ENCODE peak calls at places on chromosomes 11 and 22, in four cellular contexts. L is T-cell, M is NCI-H2081, Z is body of pancreas. T is an unnamed sample.

GRCh38 chr11:124670732-124671131 is 2.8 kb downstream of the SIAE start:
- DNase-seq in Z (no peak), M (no peak), L (peak), T (no peak)

GRCh38 chr11:93236741-93237675 is 39.2 kb upstream of the SLC36A4 start:
- DNase-seq in Z (peak), M (no peak), L (no peak), T (no peak)

GRCh38 chr22:49525776-49526535 is 301.7 kb downstream of the BRD1 start:
- DNase-seq in M (no peak), Z (no peak), L (no peak), T (no peak)

GRCh38 chr11:116680349-116681125 is 92.2 kb downstream of the BUD13 start:
- DNase-seq in L (no peak), Z (no peak), M (no peak), T (no peak)

GRCh38 chr11:6438979-6439571 is 1.7 kb downstream of the HPX start:
- DNase-seq in M (peak), L (no peak), Z (peak), T (no peak)

GRCh38 chr22:29309332-29310064 is 3.0 kb downstream of the GAS2L1 start:
- DNase-seq in L (no peak), M (no peak), Z (peak), T (no peak)

GRCh38 chr11:40292636-40293585 is 1166.5 kb downstream of the LRRC4C start:
- DNase-seq in M (no peak), L (no peak), Z (no peak), T (no peak)

GRCh38 chr22:41288245-41288946 is 2.4 kb upstream of the RANGAP1 start:
- DNase-seq in Z (peak), L (no peak), M (peak), T (no peak)

GRCh38 chr11:46534713-46535112 is 59.1 kb downstream of the AMBRA1 start:
- DNase-seq in L (no peak), M (no peak), Z (no peak), T (no peak)

GRCh38 chr11:74870485-74870884 is 78.4 kb downstream of the XRRA1 start:
- DNase-seq in L (no peak), M (peak), Z (no peak), T (no peak)

GRCh38 chr11:114076974-114077373 is 17.5 kb downstream of the ZBTB16 start:
- DNase-seq in L (no peak), Z (no peak), M (peak), T (no peak)

GRCh38 chr11:47595029-47595428 is 818 bp upstream of the C1QTNF4 start:
- DNase-seq in L (no peak), M (no peak), Z (no peak), T (no peak)

GRCh38 chr11:116294630-116295029 is 478.2 kb downstream of the BUD13 start:
- DNase-seq in Z (no peak), L (no peak), M (no peak), T (no peak)

GRCh38 chr11:121508449-121508848 is 55.7 kb upstream of the SORL1-AS1 start:
- DNase-seq in M (no peak), Z (no peak), L (no peak), T (no peak)

GRCh38 chr22:20881231-20881630 is 22.4 kb downstream of the SNAP29 start:
- DNase-seq in M (no peak), Z (peak), L (no peak), T (no peak)

GRCh38 chr22:48489551-48490512 is 1337.8 kb downstream of the BRD1 start:
- DNase-seq in Z (no peak), L (no peak), M (no peak), T (peak)

GRCh38 chr11:43687120-43687791 is 6.7 kb downstream of the HSD17B12 start:
- DNase-seq in M (no peak), L (no peak), Z (no peak), T (no peak)

GRCh38 chr11:69620663-69621290 is 20.2 kb upstream of the CCND1 start:
- DNase-seq in L (no peak), Z (no peak), M (no peak), T (no peak)

GRCh38 chr22:24950272-24950902 is 2.1 kb upstream of the KIAA1671 start:
- DNase-seq in L (no peak), Z (no peak), M (no peak), T (no peak)

GRCh38 chr11:95711945-95712221 is 77.7 kb downstream of the FAM76B start:
- DNase-seq in L (no peak), M (no peak), Z (no peak), T (no peak)

GRCh38 chr11:13337986-13338436 is 60.4 kb downstream of the BMAL1 start:
- DNase-seq in Z (no peak), M (no peak), L (no peak), T (no peak)

GRCh38 chr22:29330753-29331152 is 15.3 kb upstream of the RASL10A start:
- DNase-seq in L (no peak), Z (peak), M (no peak), T (no peak)

GRCh38 chr11:69637956-69638871 is 2.7 kb upstream of the CCND1 start:
- DNase-seq in M (no peak), L (no peak), Z (peak), T (no peak)

GRCh38 chr11:92384807-92385206 is 160.2 kb downstream of the FAT3 start:
- DNase-seq in L (no peak), M (no peak), Z (no peak), T (no peak)

GRCh38 chr11:109775686-109776085 is 317.5 kb upstream of the ZC3H12C start:
- DNase-seq in M (no peak), L (no peak), Z (no peak), T (no peak)

T was measured in natural killer cell treated with Interleukin-12 subunit alpha and Interleukin-12 subunit beta and Interleukin-15 and Interleukin-18, amount 100 ng/mL, for 72 hours.